ENCODE peak calls at places on chromosome 14, in six cellular contexts. S, Q, Y, A, P and V are unnamed samples.

GRCh38 chr14:90561920-90562319 is 165.1 kb downstream of the CALM1 start:
- DNase-seq in Y (no peak), Q (no peak), A (no peak), P (no peak), S (no peak), V (no peak)

GRCh38 chr14:92988786-92989755 is 66.1 kb downstream of the CHGA start:
- DNase-seq in S (no peak), P (no peak), A (no peak), Y (no peak), Q (no peak), V (no peak)

GRCh38 chr14:22837750-22838538 is 1.6 kb downstream of the MMP14 start:
- DNase-seq in A (peak; percentile 68), Y (no peak), P (no peak), S (peak; percentile 90), Q (no peak), V (no peak)

GRCh38 chr14:89524412-89524811 is 107.4 kb upstream of the FOXN3 start:
- DNase-seq in Y (no peak), S (no peak), P (no peak), A (no peak), Q (no peak), V (no peak)

GRCh38 chr14:99612065-99612736 is 8.2 kb upstream of the CCDC85C start:
- DNase-seq in Q (no peak), P (no peak), Y (no peak), S (no peak), A (no peak), V (no peak)

GRCh38 chr14:86305058-86305457 is 775.1 kb downstream of the FLRT2 start:
- DNase-seq in S (no peak), Y (no peak), Q (no peak), A (no peak), P (no peak), V (no peak)

GRCh38 chr14:68466491-68466977 is 326.3 kb downstream of the ZFP36L1 start:
- DNase-seq in P (no peak), Y (no peak), A (peak; percentile 84), Q (no peak), S (no peak), V (no peak)

GRCh38 chr14:44963775-44964380 is 1.9 kb downstream of the TOGARAM1 start:
- DNase-seq in Y (no peak), A (peak; percentile 14), S (no peak), P (peak; percentile 28), Q (no peak), V (no peak)

GRCh38 chr14:76929927-76930326 is 98.6 kb downstream of the IRF2BPL start:
- DNase-seq in P (no peak), Y (no peak), Q (no peak), A (no peak), S (no peak), V (no peak)

GRCh38 chr14:63562414-63562813 is 19.2 kb upstream of the PPP2R5E start:
- DNase-seq in P (no peak), Q (no peak), Y (no peak), S (no peak), A (no peak), V (no peak)

GRCh38 chr14:38391334-38391733 is 135.4 kb upstream of the CLEC14A start:
- DNase-seq in S (no peak), Y (no peak), Q (no peak), A (no peak), P (no peak), V (no peak)

GRCh38 chr14:40697221-40697620 is 909.5 kb upstream of the LRFN5 start:
- DNase-seq in P (no peak), S (no peak), Y (no peak), Q (no peak), A (peak; percentile 51), V (no peak)

GRCh38 chr14:31945074-31945613 is 132.0 kb upstream of the ARHGAP5 start:
- DNase-seq in P (no peak), Y (no peak), A (no peak), Q (no peak), S (no peak), V (no peak)

GRCh38 chr14:95275507-95275906 is 44.2 kb downstream of the CLMN start:
- DNase-seq in Q (no peak), Y (no peak), A (peak; percentile 46), S (peak; percentile 28), P (no peak), V (no peak)

GRCh38 chr14:39469094-39469710 is 37.0 kb upstream of the FBXO33 start:
- DNase-seq in P (peak; percentile 53), Y (no peak), Q (no peak), A (peak; percentile 9), S (no peak), V (no peak)

GRCh38 chr14:20711275-20712069 is 22.9 kb downstream of the ANG start:
- DNase-seq in A (peak; percentile 53), S (no peak), Q (no peak), Y (no peak), P (no peak), V (no peak)

GRCh38 chr14:23154876-23155587 is 28.4 kb downstream of the SLC7A8 start:
- DNase-seq in Y (peak; percentile 68), A (peak; percentile 91), S (peak; percentile 88), P (no peak), Q (no peak), V (peak; percentile 85)

GRCh38 chr14:74573421-74574091 is 38.5 kb downstream of the LTBP2 start:
- DNase-seq in P (no peak), A (peak; percentile 48), S (no peak), Y (no peak), Q (no peak), V (no peak)

GRCh38 chr14:100883789-100884101 is 19.8 kb downstream of the RTL1 start:
- DNase-seq in Q (no peak), Y (no peak), S (no peak), A (no peak), P (no peak), V (no peak)

GRCh38 chr14:35398095-35398584 is 6.4 kb downstream of the NFKBIA start:
- DNase-seq in Y (no peak), S (no peak), Q (no peak), A (no peak), P (no peak), V (no peak)

GRCh38 chr14:81927069-81927468 is 393.4 kb upstream of the SEL1L start:
- DNase-seq in Y (no peak), S (no peak), A (no peak), P (peak; percentile 20), Q (no peak), V (no peak)

GRCh38 chr14:68255697-68256178 is 436.2 kb downstream of the RAD51B start:
- DNase-seq in P (no peak), Y (no peak), Q (no peak), S (no peak), A (peak; percentile 76), V (no peak)